ENCODE peak calls at places on chromosomes 5 and 9, in seven cellular contexts. One of them, this sample, is unnamed.

GRCh38 chr5:851553-851952 is 767 bp upstream of the ZDHHC11 start:
- DNase-seq in astrocyte of the spinal cord: no peak
- DNase-seq in GOT3: no peak
- DNase-seq in H4: no peak
- DNase-seq in globus pallidus: no peak
- DNase-seq in fibroblast of the conjunctiva: no peak
- DNase-seq in stimulated activated naive B cell treated with anti-CD40 and anti-IgM and Interleukin-4, amounts not matched to agents 10 μg/mL and 1 μg/mL and 100 μg/mL, for 72 hours: no peak
- DNase-seq in this sample: no peak

GRCh38 chr9:27679338-27679737 is 106.1 kb upstream of the C9orf72 start:
- DNase-seq in astrocyte of the spinal cord: no peak
- DNase-seq in GOT3: no peak
- DNase-seq in H4: no peak
- DNase-seq in globus pallidus: no peak
- DNase-seq in fibroblast of the conjunctiva: no peak
- DNase-seq in stimulated activated naive B cell treated with anti-CD40 and anti-IgM and Interleukin-4, amounts not matched to agents 10 μg/mL and 1 μg/mL and 100 μg/mL, for 72 hours: no peak
- DNase-seq in this sample: no peak

GRCh38 chr5:139386039-139386438 is 2.9 kb upstream of the SLC23A1 start:
- DNase-seq in astrocyte of the spinal cord: no peak
- DNase-seq in GOT3: no peak
- DNase-seq in H4: no peak
- DNase-seq in globus pallidus: no peak
- DNase-seq in fibroblast of the conjunctiva: no peak
- DNase-seq in stimulated activated naive B cell treated with anti-CD40 and anti-IgM and Interleukin-4, amounts not matched to agents 10 μg/mL and 1 μg/mL and 100 μg/mL, for 72 hours: no peak
- DNase-seq in this sample: no peak

GRCh38 chr5:2802693-2803365 is 51.4 kb upstream of the IRX2 start:
- DNase-seq in astrocyte of the spinal cord: no peak
- DNase-seq in GOT3: no peak
- DNase-seq in H4: no peak
- DNase-seq in globus pallidus: no peak
- DNase-seq in fibroblast of the conjunctiva: no peak
- DNase-seq in stimulated activated naive B cell treated with anti-CD40 and anti-IgM and Interleukin-4, amounts not matched to agents 10 μg/mL and 1 μg/mL and 100 μg/mL, for 72 hours: no peak
- DNase-seq in this sample: no peak

GRCh38 chr5:161400583-161400982 is 145.9 kb downstream of the GABRB2 start:
- DNase-seq in astrocyte of the spinal cord: no peak
- DNase-seq in GOT3: no peak
- DNase-seq in H4: peak; percentile 14
- DNase-seq in globus pallidus: no peak
- DNase-seq in fibroblast of the conjunctiva: no peak
- DNase-seq in stimulated activated naive B cell treated with anti-CD40 and anti-IgM and Interleukin-4, amounts not matched to agents 10 μg/mL and 1 μg/mL and 100 μg/mL, for 72 hours: no peak
- DNase-seq in this sample: no peak

GRCh38 chr9:84300271-84300670 is 40.3 kb downstream of the SLC28A3 start:
- DNase-seq in astrocyte of the spinal cord: peak; percentile 34
- DNase-seq in GOT3: no peak
- DNase-seq in H4: no peak
- DNase-seq in globus pallidus: no peak
- DNase-seq in fibroblast of the conjunctiva: no peak
- DNase-seq in stimulated activated naive B cell treated with anti-CD40 and anti-IgM and Interleukin-4, amounts not matched to agents 10 μg/mL and 1 μg/mL and 100 μg/mL, for 72 hours: no peak
- DNase-seq in this sample: no peak

GRCh38 chr9:78971505-78971904 is 600.3 kb upstream of the TLE4 start:
- DNase-seq in astrocyte of the spinal cord: no peak
- DNase-seq in GOT3: no peak
- DNase-seq in H4: no peak
- DNase-seq in globus pallidus: no peak
- DNase-seq in fibroblast of the conjunctiva: no peak
- DNase-seq in stimulated activated naive B cell treated with anti-CD40 and anti-IgM and Interleukin-4, amounts not matched to agents 10 μg/mL and 1 μg/mL and 100 μg/mL, for 72 hours: no peak
- DNase-seq in this sample: no peak

GRCh38 chr5:54083851-54084250 is 226.5 kb downstream of the ARL15 start:
- DNase-seq in astrocyte of the spinal cord: no peak
- DNase-seq in GOT3: no peak
- DNase-seq in H4: no peak
- DNase-seq in globus pallidus: no peak
- DNase-seq in fibroblast of the conjunctiva: no peak
- DNase-seq in stimulated activated naive B cell treated with anti-CD40 and anti-IgM and Interleukin-4, amounts not matched to agents 10 μg/mL and 1 μg/mL and 100 μg/mL, for 72 hours: no peak
- DNase-seq in this sample: no peak

GRCh38 chr5:135009736-135010501 is 24.1 kb downstream of the PITX1 start:
- DNase-seq in astrocyte of the spinal cord: no peak
- DNase-seq in GOT3: no peak
- DNase-seq in H4: no peak
- DNase-seq in globus pallidus: no peak
- DNase-seq in fibroblast of the conjunctiva: no peak
- DNase-seq in stimulated activated naive B cell treated with anti-CD40 and anti-IgM and Interleukin-4, amounts not matched to agents 10 μg/mL and 1 μg/mL and 100 μg/mL, for 72 hours: no peak
- DNase-seq in this sample: no peak

GRCh38 chr9:14298607-14299022 is 15.3 kb downstream of the NFIB start:
- DNase-seq in astrocyte of the spinal cord: no peak
- DNase-seq in GOT3: no peak
- DNase-seq in H4: no peak
- DNase-seq in globus pallidus: no peak
- DNase-seq in fibroblast of the conjunctiva: no peak
- DNase-seq in stimulated activated naive B cell treated with anti-CD40 and anti-IgM and Interleukin-4, amounts not matched to agents 10 μg/mL and 1 μg/mL and 100 μg/mL, for 72 hours: no peak
- DNase-seq in this sample: no peak

GRCh38 chr5:50328193-50328729 is 112.8 kb downstream of the EMB start:
- DNase-seq in astrocyte of the spinal cord: no peak
- DNase-seq in GOT3: no peak
- DNase-seq in H4: no peak
- DNase-seq in globus pallidus: no peak
- DNase-seq in fibroblast of the conjunctiva: no peak
- DNase-seq in stimulated activated naive B cell treated with anti-CD40 and anti-IgM and Interleukin-4, amounts not matched to agents 10 μg/mL and 1 μg/mL and 100 μg/mL, for 72 hours: no peak
- DNase-seq in this sample: no peak

This sample was measured in germinal center.